ENCODE peak calls at places on chromosomes 3 and 15, in seven cellular contexts. U is AG08396; G is CD4-positive, alpha-beta memory T cell; Q is AG09309; B is hypothalamus; P is ecto neural progenitor cell; M is GM03348. C is an unnamed sample.

GRCh38 chr15:65423977-65424679 is 1.4 kb upstream of the IGDCC4 start:
- DNase-seq in P (no peak), B (no peak), M (no peak), U (peak), Q (no peak), G (no peak), C (no peak)

GRCh38 chr3:195032955-195033354 is 238.0 kb downstream of the XXYLT1 start:
- DNase-seq in M (no peak), P (no peak), Q (no peak), B (no peak), G (no peak), U (no peak), C (no peak)

GRCh38 chr3:192843742-192844350 is 73.8 kb downstream of the MB21D2 start:
- DNase-seq in U (no peak), Q (no peak), P (no peak), M (no peak), B (no peak), G (no peak), C (no peak)

GRCh38 chr15:45177285-45177684 is 10.5 kb downstream of the SHF start:
- DNase-seq in P (no peak), G (no peak), Q (no peak), M (no peak), U (no peak), B (no peak), C (no peak)

GRCh38 chr15:57769266-57769665 is 62.8 kb downstream of the POLR2M start:
- DNase-seq in Q (peak), U (peak), B (no peak), M (peak), P (no peak), G (no peak), C (no peak)

GRCh38 chr3:17079933-17080332 is 195.2 kb downstream of the PLCL2 start:
- DNase-seq in Q (no peak), B (no peak), U (no peak), P (no peak), G (no peak), M (no peak), C (no peak)

GRCh38 chr15:24856397-24857093 is 98.2 kb upstream of the SNRPN start:
- DNase-seq in G (no peak), P (peak), M (no peak), Q (no peak), U (peak), B (peak), C (peak)

GRCh38 chr15:59199775-59200465 is 6.7 kb upstream of the LDHAL6B start:
- DNase-seq in Q (no peak), P (no peak), M (peak), G (no peak), B (no peak), U (peak), C (no peak)

GRCh38 chr3:114745322-114746240 is 401.5 kb downstream of the ZBTB20 start:
- DNase-seq in P (no peak), Q (peak), G (no peak), M (peak), B (no peak), U (peak), C (no peak)

GRCh38 chr15:42285042-42285441 is 11.8 kb upstream of the TMEM87A start:
- DNase-seq in Q (no peak), B (no peak), U (no peak), G (no peak), M (no peak), P (no peak), C (no peak)

GRCh38 chr3:183178833-183179549 is 16.5 kb upstream of the LAMP3 start:
- DNase-seq in M (peak), U (peak), B (no peak), G (peak), P (peak), Q (no peak), C (peak)

GRCh38 chr3:56468184-56469106 is at the start of gene ERC2:
- DNase-seq in P (peak), Q (no peak), U (peak), M (peak), G (no peak), B (peak), C (peak)

GRCh38 chr15:100338971-100339444 is 2.8 kb downstream of the ADAMTS17 start:
- DNase-seq in U (peak), M (peak), Q (peak), G (peak), B (peak), P (peak), C (peak)

GRCh38 chr15:100988297-100988696 is 69.1 kb downstream of the LRRK1 start:
- DNase-seq in M (no peak), P (no peak), G (no peak), B (no peak), Q (no peak), U (no peak), C (no peak)

GRCh38 chr15:38127306-38127731 is 125.3 kb upstream of the SPRED1 start:
- DNase-seq in M (no peak), B (no peak), G (no peak), U (no peak), Q (no peak), P (no peak), C (no peak)

GRCh38 chr3:127305499-127305898 is 17.7 kb upstream of the PRR20G start:
- DNase-seq in B (no peak), M (no peak), P (no peak), U (no peak), Q (no peak), G (no peak), C (no peak)

GRCh38 chr3:134885877-134886621 is 91.0 kb downstream of the EPHB1 start:
- DNase-seq in Q (peak), P (no peak), M (peak), B (no peak), U (no peak), G (no peak), C (no peak)

GRCh38 chr3:9769426-9770275 is at the start of gene CAMK1:
- DNase-seq in Q (no peak), G (peak), P (peak), M (peak), B (peak), U (peak), C (peak)

GRCh38 chr3:114866430-114866829 is 280.7 kb downstream of the ZBTB20 start:
- DNase-seq in M (no peak), P (no peak), G (no peak), B (no peak), U (no peak), Q (no peak), C (no peak)

GRCh38 chr3:58880182-58880581 is 169.6 kb downstream of the CFAP20DC start:
- DNase-seq in Q (no peak), P (no peak), U (peak), G (no peak), M (peak), B (no peak), C (no peak)

GRCh38 chr3:136811701-136812100 is 7.2 kb upstream of the SLC35G2 start:
- DNase-seq in Q (no peak), M (no peak), P (no peak), B (no peak), G (no peak), U (no peak), C (no peak)

GRCh38 chr3:112010631-112011030 is 11.9 kb downstream of the TAGLN3 start:
- DNase-seq in U (no peak), P (no peak), B (no peak), M (no peak), G (no peak), Q (no peak), C (no peak)

GRCh38 chr15:83248151-83248851 is 36.2 kb downstream of the BNC1 start:
- DNase-seq in M (peak), B (peak), G (peak), Q (peak), U (peak), P (peak), C (peak)

GRCh38 chr3:52534281-52535183 is 875 bp upstream of the NT5DC2 start:
- DNase-seq in P (peak), B (no peak), M (peak), U (peak), Q (no peak), G (no peak), C (peak)

GRCh38 chr3:62332771-62333381 is 40.5 kb downstream of the FEZF2 start:
- DNase-seq in Q (no peak), B (no peak), P (no peak), G (no peak), M (peak), U (no peak), C (peak)

GRCh38 chr3:126551066-126551838 is 7.5 kb downstream of the C3orf22 start:
- DNase-seq in U (no peak), Q (no peak), G (no peak), M (peak), B (no peak), P (peak), C (no peak)

GRCh38 chr15:43225201-43225949 is 4.6 kb upstream of the EPB42 start:
- DNase-seq in M (peak), B (no peak), Q (no peak), U (peak), G (peak), P (no peak), C (no peak)